ENCODE peak calls at places on chromosome 10, in six cellular contexts. U is fibroblast of lung, D is fibroblast of pulmonary artery, P is PC-3, R is stomach, N is gastrocnemius medialis. H is an unnamed sample.

GRCh38 chr10:115335366-115335765 is 242.2 kb downstream of the ATRNL1 start:
- DNase-seq in N (no peak), D (peak; percentile 1), P (no peak), U (no peak), R (no peak), H (peak; percentile 67)

GRCh38 chr10:89144836-89145235 is 62.3 kb downstream of the CH25H start:
- DNase-seq in N (no peak), P (no peak), D (no peak), U (no peak), R (no peak), H (no peak)

GRCh38 chr10:64507869-64508609 is 986.8 kb downstream of the REEP3 start:
- DNase-seq in R (no peak), U (no peak), N (no peak), D (peak; percentile 9), P (no peak), H (no peak)

GRCh38 chr10:104332243-104333036 is 5.8 kb downstream of the ITPRIP start:
- DNase-seq in D (peak; percentile 49), U (peak; percentile 32), R (peak; percentile 17), P (no peak), N (no peak), H (no peak)

GRCh38 chr10:77080361-77081027 is 557.1 kb downstream of the KCNMA1 start:
- DNase-seq in U (no peak), N (no peak), R (no peak), D (no peak), P (peak; percentile 59), H (no peak)

GRCh38 chr10:60186315-60187071 is 203.2 kb downstream of the ANK3 start:
- DNase-seq in P (peak; percentile 98), U (peak; percentile 86), R (peak; percentile 59), D (peak; percentile 66), N (peak; percentile 37), H (no peak)

GRCh38 chr10:117005454-117006055 is 568 bp upstream of the SHTN1 start:
- DNase-seq in D (no peak), U (no peak), N (no peak), R (no peak), P (peak; percentile 7), H (no peak)

GRCh38 chr10:29613791-29614190 is 21.0 kb downstream of the SVIL start:
- DNase-seq in U (no peak), D (no peak), R (no peak), N (no peak), P (no peak), H (no peak)

GRCh38 chr10:93600861-93601773 is at the start of gene RBP4:
- DNase-seq in N (no peak), U (peak; percentile 33), P (peak; percentile 30), R (no peak), D (peak; percentile 43), H (peak; percentile 56)

GRCh38 chr10:46299267-46299530 is 12.4 kb downstream of the ANTXRL start:
- DNase-seq in N (no peak), R (no peak), U (no peak), P (no peak), D (no peak), H (no peak)

GRCh38 chr10:88472540-88472939 is 110.6 kb downstream of the RNLS start:
- DNase-seq in P (no peak), U (peak; percentile 40), N (no peak), R (no peak), D (no peak), H (no peak)

GRCh38 chr10:80187465-80188409 is 17.6 kb downstream of the ANXA11 start:
- DNase-seq in P (peak; percentile 47), U (no peak), N (no peak), D (no peak), R (peak; percentile 62), H (no peak)

GRCh38 chr10:123269675-123270074 is 115.5 kb downstream of the BUB3 start:
- DNase-seq in D (no peak), R (no peak), N (no peak), U (no peak), P (no peak), H (no peak)

GRCh38 chr10:124989526-124989925 is 47.6 kb downstream of the ZRANB1 start:
- DNase-seq in R (no peak), N (no peak), P (no peak), D (no peak), U (no peak), H (peak; percentile 58)

GRCh38 chr10:71603754-71604153 is 115.8 kb downstream of the C10orf105 start:
- DNase-seq in U (no peak), P (no peak), D (no peak), R (no peak), N (no peak), H (no peak)

GRCh38 chr10:71900441-71901180 is 49.6 kb upstream of the PSAP start:
- DNase-seq in N (no peak), R (no peak), U (no peak), D (no peak), P (no peak), H (no peak)

GRCh38 chr10:22436526-22436892 is 91.2 kb downstream of the SPAG6 start:
- DNase-seq in D (no peak), U (no peak), R (no peak), N (no peak), P (no peak), H (no peak)

GRCh38 chr10:11149499-11149898 is 131.8 kb downstream of the CELF2 start:
- DNase-seq in R (no peak), D (no peak), U (no peak), P (no peak), N (no peak), H (no peak)

GRCh38 chr10:95755511-95756004 is 405 bp upstream of the ENTPD1 start:
- DNase-seq in R (peak; percentile 47), N (no peak), P (peak; percentile 16), D (peak; percentile 26), U (no peak), H (peak; percentile 11)

GRCh38 chr10:100148353-100149211 is 37.2 kb downstream of the ERLIN1 start:
- DNase-seq in D (peak; percentile 36), N (no peak), U (no peak), P (peak; percentile 91), R (no peak), H (peak; percentile 99)

DNA sequence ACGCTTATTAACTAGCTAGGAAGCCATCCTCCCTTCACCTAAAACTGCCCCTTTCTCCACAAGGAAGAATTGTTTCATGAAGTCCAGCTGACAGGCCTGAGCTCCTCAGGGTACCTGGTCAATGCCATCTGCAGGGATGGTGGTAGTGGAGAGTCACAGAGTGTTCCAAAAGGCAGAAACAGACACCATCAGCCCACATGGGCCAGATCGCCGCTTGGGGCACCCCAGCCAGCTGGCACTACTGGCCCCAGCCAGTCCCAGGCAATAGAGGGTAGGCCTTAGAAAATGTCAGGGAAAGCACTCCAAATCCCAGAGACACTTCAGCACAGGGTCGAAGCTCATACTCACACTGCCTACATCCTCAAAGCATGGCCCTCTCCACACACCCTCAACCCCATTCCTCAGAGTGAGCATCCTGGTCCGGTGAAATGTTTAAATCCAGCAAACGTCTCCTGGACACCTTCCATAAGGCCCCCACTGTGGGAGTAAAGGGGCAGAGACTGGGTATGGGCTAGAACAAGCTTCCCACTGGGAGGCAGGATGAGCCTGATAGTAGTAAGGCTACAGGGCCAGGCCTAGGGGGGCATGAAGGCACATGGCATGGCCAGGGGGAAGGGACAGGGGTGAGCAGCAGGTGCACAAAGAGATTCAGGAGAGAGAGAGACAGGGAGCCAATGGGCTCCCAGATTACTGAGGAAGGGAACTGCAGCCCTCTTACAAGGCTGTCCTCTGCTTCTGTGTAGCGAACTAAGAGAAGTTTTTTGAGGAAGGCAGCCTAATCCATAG is 1.9 kb downstream of the LRRC20 start:
- DNase-seq in U (no peak), P (no peak), D (no peak), N (peak; percentile 62), R (no peak), H (no peak)
- TF ChIP-seq CTCF in U (no peak), P (no peak), D (no peak), N (no peak), R (no peak), H (no peak)

GRCh38 chr10:6299743-6300105 is 97.0 kb downstream of the PFKFB3 start:
- DNase-seq in D (no peak), U (no peak), N (no peak), R (no peak), P (no peak), H (no peak)
- H3K4me3 ChIP-seq in D (no peak overlapping the region), U (no peak overlapping the region), N (no peak overlapping the region), R (no peak overlapping the region), P (no peak overlapping the region), H (no peak overlapping the region)

GRCh38 chr10:132412316-132413192 is 15.6 kb downstream of the PWWP2B start:
- DNase-seq in U (no peak), D (no peak), N (no peak), R (no peak), P (no peak), H (peak; percentile 37)

GRCh38 chr10:132413226-132414205 is 16.5 kb downstream of the PWWP2B start:
- DNase-seq in D (no peak), P (no peak), R (no peak), N (no peak), U (no peak), H (peak; percentile 39)

GRCh38 chr10:132410056-132410778 is 13.2 kb downstream of the PWWP2B start:
- DNase-seq in D (no peak), N (no peak), P (no peak), R (no peak), U (no peak), H (no peak)

GRCh38 chr10:132410779-132411532 is 14.0 kb downstream of the PWWP2B start:
- DNase-seq in P (no peak), D (no peak), U (no peak), R (no peak), N (no peak), H (no peak)

DNA sequence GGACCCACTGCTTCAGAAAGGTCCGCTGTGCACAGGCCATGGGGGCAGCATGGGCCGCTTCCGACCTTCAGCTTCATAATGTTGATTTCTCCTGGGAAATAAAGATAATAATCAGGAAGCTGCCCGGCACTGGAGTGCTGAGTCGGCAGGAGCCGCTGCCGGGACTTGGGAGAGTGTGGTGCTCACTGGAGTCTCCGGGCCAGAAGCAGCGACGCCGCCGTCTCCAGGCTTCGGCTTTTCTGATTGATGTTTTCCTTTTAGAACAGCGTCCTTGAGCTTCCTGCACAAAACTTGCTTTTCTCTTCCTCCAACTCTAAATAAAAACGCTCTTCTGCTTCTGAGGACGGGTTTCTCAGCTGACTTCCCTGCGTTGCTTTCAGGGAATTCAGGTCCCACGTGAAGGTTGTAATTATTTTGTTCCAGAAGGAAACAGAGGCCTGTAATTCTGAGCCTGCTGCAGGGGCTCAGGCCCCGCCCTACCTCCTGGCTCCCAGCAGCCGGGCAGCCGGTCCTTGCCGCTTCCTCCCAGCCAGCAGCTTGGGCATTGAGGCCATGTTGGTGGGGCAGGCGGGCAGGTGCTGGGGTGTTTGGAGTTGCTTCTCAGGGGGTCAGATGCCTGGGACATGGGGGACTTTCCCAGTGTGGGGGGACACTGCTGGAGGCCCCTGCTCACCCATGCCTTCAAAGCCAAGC is 14.7 kb downstream of the PWWP2B start:
- DNase-seq in R (peak; percentile 69), N (no peak), U (peak; percentile 63), P (no peak), D (peak; percentile 18), H (peak; percentile 28)
- TF ChIP-seq CTCF in R (no peak), N (no peak), U (peak; percentile 17), P (no peak), D (no peak), H (no peak)

GRCh38 chr10:110273474-110273873 is 31.2 kb downstream of the SMNDC1 start:
- DNase-seq in R (peak; percentile 74), N (peak; percentile 38), U (peak; percentile 90), D (peak; percentile 92), P (peak; percentile 35), H (peak; percentile 91)
- H3K4me3 ChIP-seq in R (no peak overlapping the region), N (no peak overlapping the region), U (no peak overlapping the region), D (no peak overlapping the region), P (no peak overlapping the region), H (no peak overlapping the region)